ENCODE peak calls at places on chromosomes 5 and 9, in five cellular contexts. K is uterus, Y is astrocyte of the cerebellum, M is AG10803, Z is endothelial cell. W is an unnamed sample.

GRCh38 chr5:174176511-174176910 is 131.0 kb downstream of the NSG2 start:
- DNase-seq in K (no peak), Y (no peak), M (no peak), Z (no peak), W (no peak)

GRCh38 chr5:178770621-178771020 is 40.2 kb upstream of the ZNF354A start:
- DNase-seq in K (no peak), Y (no peak), M (no peak), Z (no peak), W (no peak)

GRCh38 chr5:1724822-1725602 is 74.6 kb downstream of the MRPL36 start:
- DNase-seq in K (no peak), Y (no peak), M (no peak), Z (peak), W (peak)

GRCh38 chr5:124751031-124751430 is 4.6 kb upstream of the ZNF608 start:
- DNase-seq in K (no peak), Y (no peak), M (no peak), Z (no peak), W (no peak)

GRCh38 chr5:140574165-140574564 is 9.5 kb downstream of the SLC35A4 start:
- DNase-seq in K (no peak), Y (no peak), M (no peak), Z (no peak), W (no peak)

GRCh38 chr5:123097871-123098735 is 9.1 kb downstream of the PRDM6 start:
- DNase-seq in K (no peak), Y (no peak), M (no peak), Z (no peak), W (peak)

GRCh38 chr5:142748568-142749249 is 21.5 kb upstream of the ARHGAP26 start:
- DNase-seq in K (no peak), Y (no peak), M (no peak), Z (no peak), W (peak)

GRCh38 chr5:111855356-111855755 is 98.4 kb upstream of the NREP start:
- DNase-seq in K (no peak), Y (no peak), M (no peak), Z (no peak), W (no peak)

GRCh38 chr5:75320341-75320740 is 16.7 kb upstream of the HMGCR start:
- DNase-seq in K (no peak), Y (no peak), M (no peak), Z (no peak), W (no peak)

GRCh38 chr9:131691969-131692611 is 47.8 kb downstream of the RAPGEF1 start:
- DNase-seq in K (no peak), Y (no peak), M (no peak), Z (no peak), W (no peak)

GRCh38 chr9:18012170-18012569 is 433.3 kb downstream of the SH3GL2 start:
- DNase-seq in K (no peak), Y (no peak), M (no peak), Z (no peak), W (no peak)

GRCh38 chr5:40957048-40957447 is 47.8 kb downstream of the C7 start:
- DNase-seq in K (no peak), Y (no peak), M (no peak), Z (no peak), W (no peak)

GRCh38 chr5:123156577-123157296 is 67.7 kb downstream of the PRDM6 start:
- DNase-seq in K (no peak), Y (peak), M (peak), Z (no peak), W (no peak)

GRCh38 chr5:160269017-160269416 is 39.7 kb downstream of the FABP6 start:
- DNase-seq in K (peak), Y (peak), M (peak), Z (no peak), W (no peak)

GRCh38 chr5:148511832-148512347 is 128.1 kb downstream of the FBXO38 start:
- DNase-seq in K (no peak), Y (no peak), M (no peak), Z (no peak), W (no peak)

GRCh38 chr9:116860509-116861120 is 173.5 kb downstream of the TRIM32 start:
- DNase-seq in K (peak), Y (peak), M (peak), Z (peak), W (peak)

GRCh38 chr5:138498381-138498780 is 33.1 kb downstream of the EGR1 start:
- DNase-seq in K (no peak), Y (no peak), M (no peak), Z (no peak), W (no peak)

GRCh38 chr5:53438079-53438478 is 42.4 kb upstream of the FST start:
- DNase-seq in K (no peak), Y (no peak), M (no peak), Z (no peak), W (no peak)

GRCh38 chr5:124824637-124825158 is 78.3 kb upstream of the ZNF608 start:
- DNase-seq in K (no peak), Y (peak), M (peak), Z (no peak), W (no peak)

GRCh38 chr5:144017631-144018030 is 152.8 kb downstream of the YIPF5 start:
- DNase-seq in K (no peak), Y (no peak), M (peak), Z (no peak), W (no peak)

GRCh38 chr9:121620777-121621437 is 30.5 kb upstream of the DAB2IP start:
- DNase-seq in K (no peak), Y (no peak), M (no peak), Z (peak), W (no peak)

GRCh38 chr5:92998456-92998855 is 582.6 kb downstream of the NR2F1-AS1 start:
- DNase-seq in K (no peak), Y (no peak), M (no peak), Z (no peak), W (no peak)

GRCh38 chr5:132496631-132497487 is 6.3 kb upstream of the IRF1 start:
- DNase-seq in K (peak), Y (peak), M (peak), Z (peak), W (peak)

GRCh38 chr5:163658702-163659567 is 153.5 kb downstream of the MAT2B start:
- DNase-seq in K (no peak), Y (no peak), M (no peak), Z (no peak), W (no peak)

GRCh38 chr5:109388407-109388806 is 21.4 kb downstream of the PJA2 start:
- DNase-seq in K (no peak), Y (no peak), M (no peak), Z (no peak), W (no peak)

GRCh38 chr9:137721899-137722298 is 103.1 kb downstream of the EHMT1 start:
- DNase-seq in K (no peak), Y (no peak), M (no peak), Z (no peak), W (no peak)
- TF ChIP-seq CTCF in K (no peak), Y (no peak), M (no peak), Z (no peak), W (no peak)

GRCh38 chr9:80596576-80596975 is 1024.8 kb downstream of the TLE4 start:
- DNase-seq in K (no peak), Y (no peak), M (no peak), Z (no peak), W (no peak)
- TF ChIP-seq CTCF in K (no peak), Y (no peak), M (no peak), Z (no peak), W (no peak)

DNA sequence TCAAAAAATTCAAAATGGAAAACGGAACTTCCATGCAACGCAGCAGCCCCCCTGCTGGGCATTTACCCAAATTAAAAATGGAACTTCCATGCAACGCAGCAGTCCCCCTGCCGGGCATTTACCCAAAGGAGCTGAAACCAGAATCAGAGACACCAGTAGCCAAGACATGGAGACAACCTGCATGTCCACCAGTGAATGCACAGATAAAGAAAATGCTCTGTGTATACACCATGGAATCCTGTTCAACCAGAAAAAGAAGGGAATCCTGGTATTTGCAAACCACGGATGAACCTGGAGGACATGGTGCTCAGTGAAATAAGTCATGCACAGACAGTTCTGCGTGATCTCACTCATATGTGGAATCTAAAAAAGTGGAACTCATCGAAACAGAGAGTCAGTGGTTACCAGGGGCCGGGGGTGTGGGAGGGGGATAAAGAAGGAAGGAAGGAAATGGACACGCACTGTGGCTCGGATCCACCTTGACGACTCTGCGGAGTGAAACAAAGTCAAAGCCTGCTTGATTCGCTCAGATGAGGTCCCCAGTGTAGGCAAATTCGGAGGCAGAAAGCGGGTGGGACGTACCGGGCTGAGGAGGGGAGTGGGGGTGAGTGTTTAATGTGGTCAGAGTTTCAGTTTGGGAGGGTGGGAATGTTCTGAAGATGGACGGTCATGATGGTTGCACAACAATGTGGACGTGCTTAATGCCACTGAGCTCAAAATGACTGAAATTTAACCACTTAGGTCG is 40.2 kb upstream of the EXOC3 start:
- DNase-seq in K (no peak), Y (no peak), M (no peak), Z (no peak), W (no peak)
- TF ChIP-seq CTCF in K (no peak), Y (no peak), M (no peak), Z (no peak), W (no peak)

GRCh38 chr5:169272111-169272510 is 28.8 kb downstream of the SLIT3 start:
- DNase-seq in K (no peak), Y (no peak), M (no peak), Z (no peak), W (no peak)

GRCh38 chr5:169272731-169273401 is 28.1 kb downstream of the SLIT3 start:
- DNase-seq in K (no peak), Y (peak), M (no peak), Z (no peak), W (peak)

GRCh38 chr5:169273451-169273850 is 27.5 kb downstream of the SLIT3 start:
- DNase-seq in K (no peak), Y (no peak), M (no peak), Z (no peak), W (no peak)

GRCh38 chr5:169268019-169268418 is 32.9 kb downstream of the SLIT3 start:
- DNase-seq in K (no peak), Y (no peak), M (peak), Z (no peak), W (no peak)

GRCh38 chr5:169270827-169271226 is 30.1 kb downstream of the SLIT3 start:
- DNase-seq in K (no peak), Y (no peak), M (no peak), Z (no peak), W (no peak)
- TF ChIP-seq CTCF in K (no peak), Y (no peak), M (no peak), Z (no peak), W (no peak)

DNA sequence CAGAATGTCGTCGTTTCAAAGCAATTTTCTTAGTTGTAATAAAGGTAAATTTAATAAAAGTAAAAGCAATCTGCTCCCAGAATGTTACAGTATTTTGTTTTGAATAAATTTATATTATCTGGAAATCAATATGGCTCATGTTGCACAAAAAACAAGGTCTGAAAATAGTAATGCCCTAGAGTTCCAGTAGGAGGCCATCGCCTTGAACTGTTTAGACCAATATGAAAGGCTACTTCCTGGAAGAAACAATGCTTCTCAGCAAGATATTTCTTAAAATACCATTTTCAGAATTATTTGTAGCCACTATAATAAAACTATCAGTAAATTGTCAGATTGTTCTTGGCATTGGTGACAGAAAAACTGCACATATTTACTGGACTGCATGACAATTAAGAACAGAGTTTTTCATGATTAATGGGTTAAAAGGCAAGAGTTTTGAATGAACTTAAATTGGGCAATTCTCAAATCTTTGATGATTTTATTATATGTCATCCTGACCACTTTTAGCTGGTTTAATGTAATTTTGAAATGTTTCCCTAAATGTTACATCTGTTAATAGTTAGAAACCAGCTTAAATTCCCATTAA is 153.2 kb downstream of the COMMD10 start:
- DNase-seq in K (no peak), Y (no peak), M (peak), Z (no peak), W (no peak)
- TF ChIP-seq CTCF in K (peak), Y (peak), M (peak), Z (peak), W (peak)

GRCh38 chr5:180640765-180641565 is 8.4 kb downstream of the FLT4 start:
- DNase-seq in K (peak), Y (no peak), M (no peak), Z (no peak), W (no peak)
- TF ChIP-seq CTCF in K (no peak), Y (no peak), M (no peak), Z (no peak), W (no peak)

GRCh38 chr9:78021692-78022091 is 9.9 kb downstream of the GNAQ start:
- DNase-seq in K (no peak), Y (no peak), M (no peak), Z (peak), W (no peak)
- TF ChIP-seq CTCF in K (no peak), Y (peak), M (no peak), Z (no peak), W (no peak)

DNA sequence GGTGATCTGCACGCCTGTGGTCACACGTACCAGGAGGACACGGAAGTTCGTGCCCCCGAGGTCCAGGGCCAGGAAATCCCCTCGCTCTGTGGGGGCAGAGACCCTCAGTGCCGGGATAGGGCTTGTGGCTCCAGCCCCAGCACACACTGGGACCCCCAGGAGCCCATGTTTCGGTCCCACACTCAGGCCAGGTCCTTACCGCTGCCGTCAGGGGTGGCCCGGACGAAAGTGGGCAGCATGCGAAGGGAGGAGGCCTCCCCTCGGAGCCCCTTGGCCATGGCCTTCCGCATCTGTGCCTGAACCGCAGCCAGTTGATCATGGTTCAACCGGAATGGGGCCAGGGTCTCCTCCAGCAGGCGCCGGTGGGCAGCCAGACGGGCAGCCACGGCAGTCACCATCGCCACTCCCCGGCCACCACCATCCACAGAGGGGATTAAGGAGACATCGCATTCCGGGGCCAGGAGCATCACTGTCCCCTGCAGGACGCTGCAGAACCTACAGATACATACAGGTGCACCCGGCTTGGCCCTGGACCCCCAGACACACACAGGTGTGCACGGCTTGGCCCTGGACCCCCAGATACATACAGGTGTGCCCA is 11.8 kb downstream of the HK3 start:
- DNase-seq in K (no peak), Y (no peak), M (no peak), Z (no peak), W (no peak)
- TF ChIP-seq CTCF in K (no peak), Y (no peak), M (no peak), Z (no peak), W (no peak)